ENCODE peak calls at places on chromosome 2, in seven cellular contexts. One of them, this sample, is unnamed.

GRCh38 chr2:239570971-239571520 is 170.2 kb upstream of the HDAC4 start:
- DNase-seq in NT2/D1: no peak
- DNase-seq in astrocyte: no peak
- DNase-seq in RWPE1: no peak
- DNase-seq in activated T-cell treated with anti-CD3 and anti-CD28 coated beads for 4 hours: no peak
- DNase-seq in GM23248: no peak
- DNase-seq in ELF-1: no peak
- DNase-seq in this sample: no peak

GRCh38 chr2:49948091-49948490 is 793.8 kb upstream of the FSHR start:
- DNase-seq in activated T-cell treated with anti-CD3 and anti-CD28 coated beads for 4 hours: no peak
- DNase-seq in GM23248: no peak
- DNase-seq in astrocyte: no peak
- DNase-seq in RWPE1: no peak
- DNase-seq in NT2/D1: no peak
- DNase-seq in ELF-1: no peak
- DNase-seq in this sample: no peak

GRCh38 chr2:166375205-166375735 is 474 bp downstream of the SCN9A start:
- DNase-seq in RWPE1: peak; percentile 2
- DNase-seq in activated T-cell treated with anti-CD3 and anti-CD28 coated beads for 4 hours: no peak
- DNase-seq in ELF-1: no peak
- DNase-seq in astrocyte: peak; percentile 27
- DNase-seq in GM23248: peak; percentile 38
- DNase-seq in NT2/D1: no peak
- DNase-seq in this sample: peak; percentile 34

GRCh38 chr2:99953750-99954149 is 188.6 kb downstream of the AFF3 start:
- DNase-seq in activated T-cell treated with anti-CD3 and anti-CD28 coated beads for 4 hours: no peak
- DNase-seq in GM23248: no peak
- DNase-seq in RWPE1: no peak
- DNase-seq in NT2/D1: no peak
- DNase-seq in astrocyte: no peak
- DNase-seq in ELF-1: no peak
- DNase-seq in this sample: no peak

GRCh38 chr2:186059096-186059495 is 320.5 kb downstream of the FSIP2 start:
- DNase-seq in astrocyte: no peak
- DNase-seq in activated T-cell treated with anti-CD3 and anti-CD28 coated beads for 4 hours: no peak
- DNase-seq in RWPE1: no peak
- DNase-seq in NT2/D1: no peak
- DNase-seq in GM23248: peak; percentile 12
- DNase-seq in ELF-1: no peak
- DNase-seq in this sample: no peak

GRCh38 chr2:20164061-20164733 is 60.7 kb downstream of the SDC1 start:
- DNase-seq in NT2/D1: no peak
- DNase-seq in ELF-1: peak; percentile 40
- DNase-seq in astrocyte: peak; percentile 19
- DNase-seq in GM23248: peak; percentile 50
- DNase-seq in RWPE1: no peak
- DNase-seq in activated T-cell treated with anti-CD3 and anti-CD28 coated beads for 4 hours: no peak
- DNase-seq in this sample: no peak

GRCh38 chr2:6557737-6558136 is 308.0 kb downstream of the CMPK2 start:
- DNase-seq in NT2/D1: no peak
- DNase-seq in activated T-cell treated with anti-CD3 and anti-CD28 coated beads for 4 hours: no peak
- DNase-seq in GM23248: no peak
- DNase-seq in ELF-1: no peak
- DNase-seq in RWPE1: no peak
- DNase-seq in astrocyte: no peak
- DNase-seq in this sample: no peak

GRCh38 chr2:190657474-190658252 is 8.8 kb downstream of the NAB1 start:
- DNase-seq in astrocyte: no peak
- DNase-seq in NT2/D1: no peak
- DNase-seq in GM23248: no peak
- DNase-seq in RWPE1: no peak
- DNase-seq in ELF-1: no peak
- DNase-seq in activated T-cell treated with anti-CD3 and anti-CD28 coated beads for 4 hours: no peak
- DNase-seq in this sample: no peak

GRCh38 chr2:173124441-173124840 is 48.8 kb downstream of the MAP3K20 start:
- DNase-seq in RWPE1: peak; percentile 77
- DNase-seq in ELF-1: no peak
- DNase-seq in NT2/D1: no peak
- DNase-seq in GM23248: peak; percentile 44
- DNase-seq in astrocyte: peak; percentile 21
- DNase-seq in activated T-cell treated with anti-CD3 and anti-CD28 coated beads for 4 hours: no peak
- DNase-seq in this sample: peak; percentile 49

GRCh38 chr2:11873346-11873745 is 126.9 kb downstream of the LPIN1 start:
- DNase-seq in NT2/D1: no peak
- DNase-seq in ELF-1: no peak
- DNase-seq in astrocyte: no peak
- DNase-seq in activated T-cell treated with anti-CD3 and anti-CD28 coated beads for 4 hours: no peak
- DNase-seq in GM23248: peak; percentile 10
- DNase-seq in RWPE1: no peak
- DNase-seq in this sample: no peak

GRCh38 chr2:144358979-144359541 is 160.9 kb downstream of the ZEB2 start:
- DNase-seq in astrocyte: peak; percentile 66
- DNase-seq in RWPE1: no peak
- DNase-seq in ELF-1: no peak
- DNase-seq in activated T-cell treated with anti-CD3 and anti-CD28 coated beads for 4 hours: no peak
- DNase-seq in NT2/D1: no peak
- DNase-seq in GM23248: peak; percentile 80
- DNase-seq in this sample: peak; percentile 58

This sample was measured in A172.